ENCODE peak calls at places on chromosome 22, in seven cellular contexts. P is activated CD8-positive, alpha-beta memory T cell treated with anti-CD3 and anti-CD28 coated beads for 48 hours; V is coronary artery; A is NCI-H2081; Y is amygdala; E is Calu3; Q is anterior cingulate cortex. X is an unnamed sample.

GRCh38 chr22:23984430-23984829 is 4.5 kb downstream of the GSTT2 start:
- DNase-seq in E (peak), Q (no peak), P (no peak), V (no peak), Y (no peak), A (no peak), X (no peak)

GRCh38 chr22:46738961-46739870 is 1.2 kb upstream of the CERK start:
- DNase-seq in Q (no peak), Y (no peak), E (peak), V (no peak), P (no peak), A (peak), X (no peak)

GRCh38 chr22:38949889-38950405 is 7.5 kb upstream of the APOBEC3A start:
- DNase-seq in P (no peak), Y (no peak), V (no peak), Q (no peak), E (no peak), A (no peak), X (no peak)

GRCh38 chr22:23289851-23290724 is 109.8 kb downstream of the BCR start:
- DNase-seq in P (peak), A (no peak), E (peak), Q (no peak), V (no peak), Y (no peak), X (peak)

GRCh38 chr22:23716811-23717801 is 26.3 kb downstream of the RGL4 start:
- DNase-seq in E (peak), Y (peak), A (peak), P (peak), V (peak), Q (peak), X (peak)

GRCh38 chr22:48369789-48370507 is 1457.7 kb downstream of the BRD1 start:
- DNase-seq in A (no peak), E (no peak), Y (no peak), Q (no peak), V (peak), P (no peak), X (no peak)

GRCh38 chr22:29330753-29331152 is 15.3 kb upstream of the RASL10A start:
- DNase-seq in P (no peak), Q (no peak), Y (no peak), V (no peak), A (no peak), E (no peak), X (no peak)

GRCh38 chr22:39236321-39237275 is 8.2 kb downstream of the PDGFB start:
- DNase-seq in P (no peak), A (no peak), V (no peak), Q (no peak), Y (no peak), E (no peak), X (no peak)

GRCh38 chr22:50174382-50175190 is 4.1 kb downstream of the PANX2 start:
- DNase-seq in V (no peak), P (no peak), E (no peak), Q (no peak), Y (no peak), A (no peak), X (no peak)

X was measured in progenitor cell of endocrine pancreas.